ENCODE peak calls at places on chromosomes 5 and 9, in four cellular contexts. One of them, this sample, is unnamed. For H3K27me3, the result is how much of the 10 kb centered on the place peaks cover.

GRCh38 chr5:102754499-102755424 is at the start of gene PAM:
- DNase-seq in tibial nerve: peak
- DNase-seq in transverse colon: peak
- DNase-seq in heart left ventricle: peak
- DNase-seq in this sample: peak

GRCh38 chr9:18658764-18659705 is 185.1 kb downstream of the ADAMTSL1 start:
- DNase-seq in tibial nerve: no peak
- DNase-seq in heart left ventricle: no peak
- DNase-seq in transverse colon: no peak
- DNase-seq in this sample: no peak

GRCh38 chr5:134506054-134507039 is 19.1 kb upstream of the JADE2 start:
- DNase-seq in transverse colon: peak
- DNase-seq in heart left ventricle: peak
- DNase-seq in tibial nerve: no peak
- DNase-seq in this sample: peak

GRCh38 chr5:92050970-92051369 is 667.9 kb upstream of the ARRDC3 start:
- DNase-seq in tibial nerve: no peak
- DNase-seq in transverse colon: no peak
- DNase-seq in heart left ventricle: no peak
- DNase-seq in this sample: no peak

GRCh38 chr5:98248949-98249348 is 524.5 kb upstream of the RGMB start:
- DNase-seq in heart left ventricle: no peak
- DNase-seq in tibial nerve: no peak
- DNase-seq in transverse colon: no peak
- DNase-seq in this sample: no peak

GRCh38 chr5:138840100-138840499 is 35.0 kb downstream of the LRRTM2 start:
- DNase-seq in transverse colon: no peak
- DNase-seq in heart left ventricle: no peak
- DNase-seq in tibial nerve: no peak
- DNase-seq in this sample: no peak

GRCh38 chr5:150522504-150523464 is 14.9 kb downstream of the NDST1 start:
- DNase-seq in heart left ventricle: peak
- DNase-seq in tibial nerve: no peak
- DNase-seq in transverse colon: peak
- DNase-seq in this sample: no peak

GRCh38 chr9:111842313-111842712 is 47.6 kb upstream of the SHOC1 start:
- DNase-seq in heart left ventricle: no peak
- DNase-seq in transverse colon: no peak
- DNase-seq in tibial nerve: no peak
- DNase-seq in this sample: no peak

GRCh38 chr5:156678484-156678883 is 171.6 kb upstream of the PPP1R2B start:
- DNase-seq in transverse colon: no peak
- DNase-seq in heart left ventricle: no peak
- DNase-seq in tibial nerve: no peak
- DNase-seq in this sample: no peak

GRCh38 chr9:2817987-2818386 is 25.9 kb downstream of the PUM3 start:
- DNase-seq in tibial nerve: no peak
- DNase-seq in transverse colon: no peak
- DNase-seq in heart left ventricle: no peak
- DNase-seq in this sample: no peak

GRCh38 chr5:89276566-89277305 is 393.8 kb upstream of the MEF2C start:
- DNase-seq in transverse colon: no peak
- DNase-seq in tibial nerve: no peak
- DNase-seq in heart left ventricle: no peak
- DNase-seq in this sample: no peak

GRCh38 chr5:79112703-79113058 is 1.1 kb downstream of the BHMT start:
- DNase-seq in tibial nerve: no peak
- DNase-seq in heart left ventricle: no peak
- DNase-seq in transverse colon: no peak
- DNase-seq in this sample: no peak

GRCh38 chr5:134543820-134544692 is 18.6 kb downstream of the JADE2 start:
- DNase-seq in tibial nerve: no peak
- DNase-seq in heart left ventricle: peak
- DNase-seq in transverse colon: peak
- DNase-seq in this sample: peak

GRCh38 chr5:59209758-59210359 is 627.0 kb downstream of the RAB3C start:
- DNase-seq in tibial nerve: no peak
- DNase-seq in heart left ventricle: no peak
- DNase-seq in transverse colon: no peak
- DNase-seq in this sample: no peak

GRCh38 chr5:57338068-57338848 is 144.4 kb downstream of the ACTBL2 start:
- DNase-seq in tibial nerve: no peak
- DNase-seq in heart left ventricle: no peak
- DNase-seq in transverse colon: no peak
- DNase-seq in this sample: no peak

GRCh38 chr9:94663139-94663538 is 23.8 kb upstream of the FBP1 start:
- DNase-seq in heart left ventricle: no peak
- DNase-seq in tibial nerve: no peak
- DNase-seq in transverse colon: no peak
- DNase-seq in this sample: no peak

GRCh38 chr5:142023836-142024235 is 11.0 kb upstream of the GNPDA1 start:
- DNase-seq in transverse colon: no peak
- DNase-seq in tibial nerve: no peak
- DNase-seq in heart left ventricle: no peak
- DNase-seq in this sample: no peak

GRCh38 chr5:77636423-77637169 is 1.9 kb downstream of the OTP start:
- DNase-seq in transverse colon: no peak
- DNase-seq in tibial nerve: no peak
- DNase-seq in heart left ventricle: no peak
- DNase-seq in this sample: no peak

GRCh38 chr5:77635617-77636422 is 2.7 kb downstream of the OTP start:
- DNase-seq in tibial nerve: no peak
- DNase-seq in transverse colon: no peak
- DNase-seq in heart left ventricle: no peak
- DNase-seq in this sample: no peak

GRCh38 chr5:77638763-77639451 is 394 bp upstream of the OTP start:
- DNase-seq in transverse colon: no peak
- DNase-seq in heart left ventricle: no peak
- DNase-seq in tibial nerve: no peak
- DNase-seq in this sample: no peak

GRCh38 chr5:77638204-77638762 is at the start of gene OTP:
- DNase-seq in heart left ventricle: no peak
- DNase-seq in tibial nerve: no peak
- DNase-seq in transverse colon: no peak
- DNase-seq in this sample: no peak

GRCh38 chr5:77637170-77638074 is 1.1 kb downstream of the OTP start:
- DNase-seq in transverse colon: no peak
- DNase-seq in heart left ventricle: no peak
- DNase-seq in tibial nerve: no peak
- DNase-seq in this sample: no peak
- H3K27me3 ChIP-seq in transverse colon: half or more
- H3K27me3 ChIP-seq in heart left ventricle: half or more
- H3K27me3 ChIP-seq in tibial nerve: under half
- H3K27me3 ChIP-seq in this sample: under half

DNA sequence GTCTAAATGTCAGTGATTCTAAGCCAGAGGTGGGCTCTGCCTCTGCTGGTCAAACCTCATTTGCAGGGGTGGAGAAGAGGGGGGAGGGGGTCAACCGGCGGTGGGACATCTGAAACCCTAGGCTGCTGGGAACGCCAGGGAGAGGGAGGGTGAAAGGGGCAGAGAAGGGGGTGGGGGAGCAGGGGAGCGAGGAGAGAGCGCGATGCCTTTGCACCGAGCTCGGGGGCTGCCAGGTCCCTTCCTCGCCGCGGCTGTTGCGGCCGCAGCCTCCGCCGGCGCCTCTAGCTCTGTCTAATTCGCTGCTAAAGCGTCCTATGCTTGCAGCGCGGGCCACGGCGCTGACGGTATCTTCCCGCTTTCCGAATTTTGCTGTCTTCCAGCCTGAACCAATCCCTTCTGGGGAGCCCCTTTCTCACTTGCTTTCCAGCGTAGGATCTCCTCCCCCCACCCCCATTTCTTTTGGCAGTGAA is at the start of gene FGF10:
- DNase-seq in tibial nerve: peak
- DNase-seq in transverse colon: peak
- DNase-seq in heart left ventricle: peak
- DNase-seq in this sample: peak
- H3K27me3 ChIP-seq in tibial nerve: under half
- H3K27me3 ChIP-seq in transverse colon: under half
- H3K27me3 ChIP-seq in heart left ventricle: half or more
- H3K27me3 ChIP-seq in this sample: under half

GRCh38 chr5:93577807-93578178 is 3.2 kb downstream of the NR2F1-AS1 start:
- DNase-seq in transverse colon: no peak
- DNase-seq in tibial nerve: no peak
- DNase-seq in heart left ventricle: no peak
- DNase-seq in this sample: no peak
- H3K27me3 ChIP-seq in transverse colon: half or more
- H3K27me3 ChIP-seq in tibial nerve: under half
- H3K27me3 ChIP-seq in heart left ventricle: half or more
- H3K27me3 ChIP-seq in this sample: under half

DNA sequence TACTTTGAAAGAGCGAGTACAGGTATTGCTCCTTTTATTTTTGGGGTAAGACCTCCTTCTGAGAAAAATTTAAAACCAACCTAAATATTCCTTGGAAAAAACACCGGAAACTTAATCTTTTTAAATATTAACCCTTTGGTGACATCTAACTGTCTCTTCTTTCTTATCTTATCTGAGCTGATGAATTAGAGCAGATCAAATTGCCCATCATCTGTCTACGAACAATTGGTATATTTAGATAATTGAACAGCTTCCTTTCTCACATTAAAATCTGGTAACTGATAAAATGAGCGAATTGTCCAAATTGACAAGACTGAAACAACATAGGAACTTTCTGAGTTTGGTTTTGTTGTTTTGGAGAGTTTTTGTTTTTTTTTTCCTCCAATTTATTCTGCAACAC is 2.0 kb downstream of the ISL1 start:
- DNase-seq in heart left ventricle: no peak
- DNase-seq in tibial nerve: no peak
- DNase-seq in transverse colon: no peak
- DNase-seq in this sample: no peak
- H3K27me3 ChIP-seq in heart left ventricle: half or more
- H3K27me3 ChIP-seq in tibial nerve: under half
- H3K27me3 ChIP-seq in transverse colon: half or more
- H3K27me3 ChIP-seq in this sample: under half

GRCh38 chr5:173472784-173473278 is 143.6 kb downstream of the BOD1 start:
- DNase-seq in tibial nerve: no peak
- DNase-seq in heart left ventricle: no peak
- DNase-seq in transverse colon: no peak
- DNase-seq in this sample: no peak

GRCh38 chr5:173472164-173472563 is 143.9 kb upstream of the STC2 start:
- DNase-seq in tibial nerve: peak
- DNase-seq in transverse colon: peak
- DNase-seq in heart left ventricle: no peak
- DNase-seq in this sample: peak

GRCh38 chr5:173474881-173475287 is 141.6 kb downstream of the BOD1 start:
- DNase-seq in transverse colon: no peak
- DNase-seq in tibial nerve: no peak
- DNase-seq in heart left ventricle: no peak
- DNase-seq in this sample: no peak

GRCh38 chr5:173475780-173476179 is 140.7 kb downstream of the BOD1 start:
- DNase-seq in transverse colon: no peak
- DNase-seq in tibial nerve: no peak
- DNase-seq in heart left ventricle: no peak
- DNase-seq in this sample: no peak

GRCh38 chr5:173473293-173473692 is 143.2 kb downstream of the BOD1 start:
- DNase-seq in transverse colon: no peak
- DNase-seq in heart left ventricle: no peak
- DNase-seq in tibial nerve: no peak
- DNase-seq in this sample: no peak
- H3K27me3 ChIP-seq in transverse colon: under half
- H3K27me3 ChIP-seq in heart left ventricle: under half
- H3K27me3 ChIP-seq in tibial nerve: under half
- H3K27me3 ChIP-seq in this sample: under half

GRCh38 chr5:176664886-176665285 is 17.6 kb downstream of the TSPAN17 start:
- DNase-seq in transverse colon: no peak
- DNase-seq in tibial nerve: no peak
- DNase-seq in heart left ventricle: peak
- DNase-seq in this sample: peak
- H3K27me3 ChIP-seq in transverse colon: under half
- H3K27me3 ChIP-seq in tibial nerve: under half
- H3K27me3 ChIP-seq in heart left ventricle: under half
- H3K27me3 ChIP-seq in this sample: under half

DNA sequence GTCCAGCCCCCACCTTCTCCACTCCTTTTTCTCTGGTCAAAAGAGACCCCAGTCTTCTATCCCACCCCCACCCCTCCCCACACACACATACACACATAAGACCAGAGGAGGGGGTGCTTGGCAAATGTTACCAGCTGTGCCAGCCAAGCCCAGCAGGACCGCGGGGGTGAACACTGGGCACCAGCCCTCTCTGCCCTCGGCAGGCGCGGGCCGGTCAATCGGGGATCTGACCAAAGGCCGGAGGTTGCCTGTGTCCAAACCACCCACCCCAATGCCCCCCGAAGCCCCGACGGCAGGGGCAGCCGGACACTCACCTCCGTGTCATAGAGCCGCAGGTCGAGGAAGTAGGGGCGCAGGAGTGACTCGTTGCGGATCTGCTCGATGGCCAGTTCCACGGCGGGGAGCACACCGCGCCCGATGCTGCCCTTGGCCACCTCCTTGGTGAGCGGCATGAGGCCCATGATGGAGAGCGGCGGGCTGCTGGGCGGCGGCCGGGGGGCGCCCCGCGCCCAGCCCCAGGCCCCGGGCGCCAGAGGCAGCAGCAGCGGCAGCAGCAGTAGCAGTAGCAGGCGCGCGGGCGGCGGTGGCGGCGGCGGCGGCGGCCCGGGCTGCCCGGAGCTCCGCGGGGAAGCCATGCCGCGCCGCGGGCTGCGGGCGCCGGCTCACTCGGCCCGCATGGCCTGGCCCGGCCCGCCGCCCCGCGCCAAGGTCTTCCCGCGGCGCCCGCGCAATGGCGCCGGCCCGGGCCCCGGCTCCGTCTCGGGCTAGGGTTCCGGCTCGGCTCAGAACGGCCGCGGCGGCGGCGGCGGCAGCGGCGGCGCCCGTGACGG is 417 bp downstream of the GABBR2 start:
- DNase-seq in transverse colon: no peak
- DNase-seq in tibial nerve: no peak
- DNase-seq in heart left ventricle: no peak
- DNase-seq in this sample: no peak
- H3K27me3 ChIP-seq in transverse colon: half or more
- H3K27me3 ChIP-seq in tibial nerve: under half
- H3K27me3 ChIP-seq in heart left ventricle: half or more
- H3K27me3 ChIP-seq in this sample: under half

This sample was measured in aorta.